ENCODE peak calls at places on chromosomes 16 and 17, in four cellular contexts. L, V, X and K are unnamed samples.

GRCh38 chr16:1273816-1274215 is 17.9 kb downstream of the TPSD1 start:
- DNase-seq in V (no peak), L (no peak), X (no peak), K (no peak)

GRCh38 chr17:68390888-68391545 is 66.3 kb downstream of the WIPI1 start:
- DNase-seq in X (no peak), L (peak; percentile 45), V (peak; percentile 28), K (no peak)

GRCh38 chr17:30212750-30213149 is 22.7 kb downstream of the SLC6A4 start:
- DNase-seq in X (no peak), L (no peak), V (no peak), K (no peak)

GRCh38 chr17:41298458-41299135 is 4.1 kb downstream of the KRTAP29-1 start:
- DNase-seq in V (no peak), X (peak; percentile 46), L (no peak), K (no peak)

GRCh38 chr17:73657473-73658116 is 13.3 kb upstream of the SDK2 start:
- DNase-seq in X (peak; percentile 90), L (no peak), V (peak; percentile 89), K (peak; percentile 84)

GRCh38 chr17:45091778-45092425 is 30.8 kb downstream of the NMT1 start:
- DNase-seq in X (no peak), V (no peak), L (peak; percentile 36), K (no peak)

GRCh38 chr17:76458580-76459490 is 5.9 kb upstream of the UBE2O start:
- DNase-seq in V (peak; percentile 83), X (peak; percentile 95), L (peak; percentile 64), K (peak; percentile 86)

GRCh38 chr17:7016886-7017826 is 4.7 kb downstream of the RNASEK start:
- DNase-seq in V (no peak), L (no peak), X (no peak), K (no peak)

GRCh38 chr16:66275795-66276428 is 90.6 kb upstream of the CDH5 start:
- DNase-seq in V (peak; percentile 77), L (peak; percentile 76), X (peak; percentile 71), K (peak; percentile 89)

GRCh38 chr16:16982614-16983013 is 488.1 kb downstream of the XYLT1 start:
- DNase-seq in X (no peak), V (no peak), L (no peak), K (no peak)

GRCh38 chr17:29007456-29008455 is 1.9 kb upstream of the SEZ6 start:
- DNase-seq in V (no peak), L (peak; percentile 7), X (no peak), K (peak; percentile 74)

GRCh38 chr17:48374650-48375230 is 55.3 kb downstream of the SKAP1 start:
- DNase-seq in L (no peak), X (peak; percentile 74), V (peak; percentile 74), K (peak; percentile 57)

GRCh38 chr17:7767425-7768021 is 50.0 kb downstream of the DNAH2 start:
- DNase-seq in L (peak; percentile 47), X (no peak), V (no peak), K (peak; percentile 58)

GRCh38 chr16:49440156-49441065 is 66.8 kb downstream of the C16orf78 start:
- DNase-seq in V (no peak), L (no peak), X (no peak), K (peak; percentile 32)

GRCh38 chr17:33140413-33141099 is 148.9 kb downstream of the SPACA3 start:
- DNase-seq in V (no peak), L (no peak), X (no peak), K (no peak)

GRCh38 chr17:45316271-45317112 is at the start of gene MAP3K14:
- DNase-seq in L (peak; percentile 64), V (peak; percentile 80), X (peak; percentile 65), K (peak; percentile 79)

GRCh38 chr16:22352726-22353125 is 21.7 kb downstream of the CDR2 start:
- DNase-seq in L (no peak), X (no peak), V (no peak), K (peak; percentile 78)

GRCh38 chr17:1940810-1941185 is 84.3 kb downstream of the RTN4RL1 start:
- DNase-seq in L (no peak), V (no peak), X (peak; percentile 25), K (no peak)

GRCh38 chr17:19384723-19385391 is 2.1 kb downstream of the MFAP4 start:
- DNase-seq in L (peak; percentile 91), X (no peak), V (no peak), K (peak; percentile 53)

GRCh38 chr17:56499799-56500388 is 93.6 kb upstream of the NOG start:
- DNase-seq in V (no peak), L (peak; percentile 37), X (no peak), K (peak; percentile 48)

GRCh38 chr17:59311051-59311468 is 20.4 kb upstream of the YPEL2 start:
- DNase-seq in V (no peak), X (peak; percentile 57), L (peak; percentile 49), K (peak; percentile 70)

GRCh38 chr17:9120471-9120870 is 99.2 kb downstream of the NTN1 start:
- DNase-seq in L (no peak), X (peak; percentile 78), V (peak; percentile 65), K (no peak)

GRCh38 chr17:17742133-17742621 is 60.9 kb downstream of the RAI1 start:
- DNase-seq in V (no peak), L (no peak), X (no peak), K (no peak)

GRCh38 chr16:30068750-30069574 is 3.4 kb downstream of the ALDOA start:
- DNase-seq in X (no peak), V (no peak), L (no peak), K (peak; percentile 63)

GRCh38 chr17:77506371-77506991 is 365.7 kb downstream of the SEC14L1 start:
- DNase-seq in L (no peak), X (no peak), V (no peak), K (no peak)

GRCh38 chr17:35315283-35315682 is 58.1 kb downstream of the SLFN11 start:
- DNase-seq in L (peak; percentile 85), V (peak; percentile 41), X (no peak), K (no peak)

GRCh38 chr17:32519769-32520701 is 33.2 kb downstream of the CDK5R1 start:
- DNase-seq in V (no peak), L (no peak), X (peak; percentile 55), K (peak; percentile 80)

GRCh38 chr16:12646490-12647274 is 157.0 kb downstream of the CPPED1 start:
- DNase-seq in L (no peak), V (no peak), X (no peak), K (peak; percentile 75)

GRCh38 chr17:46875849-46876352 is 24.5 kb downstream of the WNT9B start:
- DNase-seq in X (no peak), V (no peak), L (no peak), K (peak; percentile 14)

GRCh38 chr17:39508987-39509386 is 47.7 kb downstream of the CDK12 start:
- DNase-seq in L (no peak), V (no peak), X (no peak), K (no peak)

GRCh38 chr17:74745548-74746177 is 2.8 kb upstream of the NHERF1 start:
- DNase-seq in V (no peak), L (no peak), X (peak; percentile 27), K (peak; percentile 70)
- H4K5ac ChIP-seq in V (no peak overlapping the region), L (no peak overlapping the region), X (no peak overlapping the region), K (no peak overlapping the region)

DNA sequence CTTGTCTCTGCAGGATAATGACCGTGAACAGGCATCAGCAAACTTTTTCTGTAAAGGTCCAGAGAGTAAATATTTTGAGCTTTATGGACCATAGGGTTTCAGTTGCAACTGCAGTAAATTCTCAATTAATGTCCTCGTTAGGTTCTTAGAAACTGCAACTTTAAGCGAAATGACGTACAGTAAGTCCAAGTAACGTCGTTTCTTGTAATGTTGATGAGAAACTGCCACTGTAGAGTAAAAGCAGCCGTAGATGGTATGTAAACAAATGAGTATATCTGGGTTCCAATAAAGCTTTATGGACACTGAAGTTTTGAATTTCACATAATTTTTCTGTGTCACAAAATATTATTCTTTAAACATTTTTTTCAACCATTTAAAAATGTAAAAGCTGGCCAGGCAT is 4.9 kb downstream of the CHD9 start:
- DNase-seq in L (no peak), V (no peak), X (no peak), K (no peak)
- H4K5ac ChIP-seq in L (no peak overlapping the region), V (no peak overlapping the region), X (no peak overlapping the region), K (no peak overlapping the region)

GRCh38 chr16:86946396-86946795 is 368.0 kb downstream of the FOXL1 start:
- DNase-seq in X (no peak), L (peak; percentile 34), V (no peak), K (peak; percentile 89)
- H4K5ac ChIP-seq in X (no peak overlapping the region), L (no peak overlapping the region), V (no peak overlapping the region), K (no peak overlapping the region)

GRCh38 chr16:26863971-26864370 is 202.8 kb upstream of the C16orf82 start:
- DNase-seq in L (no peak), V (no peak), X (no peak), K (no peak)
- H4K5ac ChIP-seq in L (no peak overlapping the region), V (no peak overlapping the region), X (no peak overlapping the region), K (no peak overlapping the region)

GRCh38 chr17:81035389-81036127 is 607 bp downstream of the BAIAP2 start:
- DNase-seq in V (peak; percentile 65), X (no peak), L (no peak), K (no peak)
- H4K5ac ChIP-seq in V (no peak overlapping the region), X (no peak overlapping the region), L (no peak overlapping the region), K (no peak overlapping the region)

DNA sequence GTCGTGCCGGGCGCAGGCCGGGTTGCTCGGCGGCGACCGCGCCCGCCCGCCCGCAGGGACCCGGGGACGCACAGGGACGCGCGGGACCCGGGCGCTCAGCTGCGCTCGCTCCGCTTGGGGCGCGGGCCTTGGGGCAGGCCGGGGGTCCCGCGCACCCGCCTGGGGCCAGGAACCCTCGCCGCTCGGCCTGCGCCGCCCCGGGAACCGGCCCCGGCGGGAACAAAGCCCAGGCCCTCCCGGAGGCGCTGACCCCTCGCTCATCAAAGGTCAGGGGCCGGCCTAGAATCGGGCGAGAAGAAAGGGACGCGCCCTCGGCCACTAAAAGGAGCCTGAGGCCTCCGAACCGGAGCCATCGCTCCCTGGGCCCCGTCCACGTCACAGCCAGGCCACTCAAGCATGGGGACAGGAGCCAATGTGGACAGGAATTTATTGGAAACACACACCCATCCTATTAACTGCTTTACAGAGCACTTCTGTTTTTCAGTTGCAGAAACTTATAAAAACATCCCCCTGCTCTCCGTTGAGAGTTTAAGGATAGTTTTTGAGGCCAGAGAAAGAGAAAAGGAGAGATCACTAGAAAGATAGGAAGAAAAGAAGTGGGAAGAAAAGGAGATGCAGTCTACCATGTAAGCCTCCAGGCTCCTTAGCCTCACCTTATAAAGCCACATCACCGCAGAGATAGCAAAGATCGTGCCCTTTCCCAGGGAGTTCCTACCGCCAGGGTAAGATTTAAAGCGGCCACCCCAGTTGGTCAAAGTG is 543 bp upstream of the ZFHX3 start:
- DNase-seq in V (no peak), L (no peak), X (no peak), K (peak; percentile 67)
- H4K5ac ChIP-seq in V (no peak overlapping the region), L (peak overlapping the region; percentile 71), X (no peak overlapping the region), K (no peak overlapping the region)